ENCODE peak calls at places on chromosomes 6 and 20, in four cellular contexts. V, H, Y and F are unnamed samples.

GRCh38 chr20:2745936-2746635 is 53.5 kb downstream of the EBF4 start:
- DNase-seq in V (no peak), H (no peak), Y (no peak), F (no peak)

GRCh38 chr6:101926149-101926925 is 532.8 kb downstream of the GRIK2 start:
- DNase-seq in V (no peak), H (no peak), Y (no peak), F (no peak)

GRCh38 chr20:5848711-5849505 is 98.7 kb downstream of the SHLD1 start:
- DNase-seq in V (peak; percentile 84), H (peak; percentile 61), Y (no peak), F (peak; percentile 53)

GRCh38 chr6:84422380-84422968 is 195.0 kb upstream of the CEP162 start:
- DNase-seq in V (peak; percentile 18), H (peak; percentile 30), Y (peak; percentile 31), F (peak; percentile 3)

GRCh38 chr6:129606664-129607063 is 103.3 kb downstream of the ARHGAP18 start:
- DNase-seq in V (no peak), H (peak; percentile 68), Y (no peak), F (peak; percentile 58)

GRCh38 chr6:160178271-160178670 is 56.7 kb downstream of the SLC22A1 start:
- DNase-seq in V (no peak), H (no peak), Y (no peak), F (no peak)

GRCh38 chr6:118391086-118391485 is 157.0 kb upstream of the PLN start:
- DNase-seq in V (no peak), H (peak; percentile 25), Y (no peak), F (peak; percentile 16)

GRCh38 chr6:29751480-29751879 is 28.2 kb downstream of the HLA-F start:
- DNase-seq in V (no peak), H (no peak), Y (no peak), F (no peak)

GRCh38 chr20:38224534-38224933 is 36.0 kb downstream of the KIAA1755 start:
- DNase-seq in V (no peak), H (no peak), Y (no peak), F (no peak)

GRCh38 chr20:24672181-24672880 is 202.9 kb downstream of the SYNDIG1 start:
- DNase-seq in V (peak; percentile 64), H (peak; percentile 88), Y (no peak), F (peak; percentile 84)

GRCh38 chr6:89843070-89843469 is 13.4 kb downstream of the CASP8AP2 start:
- DNase-seq in V (peak; percentile 23), H (peak; percentile 64), Y (no peak), F (peak; percentile 49)

GRCh38 chr6:8065519-8065911 is 1.3 kb upstream of the BLOC1S5 start:
- DNase-seq in V (no peak), H (no peak), Y (no peak), F (no peak)

GRCh38 chr20:15327123-15327522 is 989.7 kb upstream of the FLRT3 start:
- DNase-seq in V (no peak), H (no peak), Y (no peak), F (no peak)

GRCh38 chr6:148831064-148831463 is 84.2 kb downstream of the UST start:
- DNase-seq in V (peak; percentile 46), H (no peak), Y (no peak), F (no peak)

GRCh38 chr6:113596907-113597583 is 260.1 kb upstream of the MARCKS start:
- DNase-seq in V (no peak), H (peak; percentile 62), Y (no peak), F (peak; percentile 61)

GRCh38 chr6:74415056-74415455 is 719.1 kb downstream of the CD109 start:
- DNase-seq in V (no peak), H (no peak), Y (no peak), F (no peak)

GRCh38 chr6:35081426-35081851 is 59.7 kb downstream of the TCP11 start:
- DNase-seq in V (no peak), H (peak; percentile 50), Y (no peak), F (peak; percentile 31)
- H3K27ac ChIP-seq in V (no peak overlapping the region), H (no peak overlapping the region), Y (no peak overlapping the region), F (no peak overlapping the region)

DNA sequence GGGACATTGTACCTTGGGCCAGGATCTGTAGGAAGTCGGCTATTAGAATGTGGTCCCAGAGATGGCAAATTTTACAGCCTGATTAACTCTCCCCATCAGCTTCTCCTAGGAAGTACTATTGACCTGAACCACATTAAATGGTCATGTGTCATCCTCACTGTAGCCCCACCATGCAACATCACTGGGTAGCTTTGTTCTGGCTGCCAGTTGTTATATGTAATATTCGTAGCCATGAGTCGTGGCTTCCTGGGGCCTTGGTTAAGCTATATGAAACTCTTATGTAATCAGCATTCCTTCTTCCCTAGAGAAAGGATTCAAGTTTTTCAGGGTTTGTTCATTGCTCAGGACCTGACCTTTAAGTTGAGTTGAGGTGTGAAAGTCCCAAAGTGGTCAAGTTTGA is 125.7 kb downstream of the ANKS1A start:
- DNase-seq in V (peak; percentile 82), H (peak; percentile 24), Y (peak; percentile 6), F (no peak)
- H3K4me1 ChIP-seq in V (peaks cover 20% of the 10 kb centered on the region), H (peaks cover 26% of the 10 kb centered on the region), Y (no peaks in the 10 kb centered on the region), F (peaks cover 17% of the 10 kb centered on the region)

GRCh38 chr20:48703511-48704219 is 124.1 kb downstream of the PREX1 start:
- DNase-seq in V (no peak), H (no peak), Y (no peak), F (no peak)
- H3K36me3 ChIP-seq in V (no peaks in the 10 kb centered on the region), H (no peaks in the 10 kb centered on the region), Y (no peaks in the 10 kb centered on the region), F (no peaks in the 10 kb centered on the region)

GRCh38 chr6:16241321-16241689 is 2.9 kb downstream of the GMPR start:
- DNase-seq in V (no peak), H (no peak), Y (no peak), F (no peak)
- H3K27ac ChIP-seq in V (no peak overlapping the region), H (no peak overlapping the region), Y (no peak overlapping the region), F (no peak overlapping the region)

DNA sequence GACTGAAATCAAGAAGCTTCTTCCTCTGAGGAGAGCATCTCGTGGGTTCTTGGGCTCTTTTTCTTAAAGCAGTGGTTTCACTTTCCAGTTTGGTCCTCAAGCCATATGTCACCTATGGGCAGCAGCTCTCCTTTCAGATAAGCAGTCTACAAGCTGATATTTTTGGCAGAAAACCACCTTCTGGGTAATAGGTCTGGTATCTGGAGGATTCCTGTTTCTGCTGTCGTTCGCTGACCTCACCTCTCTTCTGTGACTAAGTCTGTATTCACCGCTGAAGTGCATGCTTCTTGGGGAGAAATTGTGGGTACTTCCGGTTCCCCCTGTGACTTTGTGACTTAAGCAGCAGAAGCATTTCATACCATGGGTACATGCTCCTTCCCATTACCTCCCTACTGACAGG is 193.6 kb downstream of the EDN1 start:
- DNase-seq in V (peak; percentile 98), H (peak; percentile 99), Y (peak; percentile 77), F (peak; percentile 99)
- H3K4me1 ChIP-seq in V (peaks cover 35% of the 10 kb centered on the region), H (peaks cover 4% of the 10 kb centered on the region), Y (peaks cover 10% of the 10 kb centered on the region), F (peaks cover 25% of the 10 kb centered on the region)

GRCh38 chr6:31533455-31533841 is 4.7 kb downstream of the MCCD1 start:
- DNase-seq in V (no peak), H (no peak), Y (no peak), F (no peak)
- H3K36me3 ChIP-seq in V (peaks cover 80% of the 10 kb centered on the region), H (peaks cover 43% of the 10 kb centered on the region), Y (peaks cover 68% of the 10 kb centered on the region), F (peaks cover 72% of the 10 kb centered on the region)

DNA sequence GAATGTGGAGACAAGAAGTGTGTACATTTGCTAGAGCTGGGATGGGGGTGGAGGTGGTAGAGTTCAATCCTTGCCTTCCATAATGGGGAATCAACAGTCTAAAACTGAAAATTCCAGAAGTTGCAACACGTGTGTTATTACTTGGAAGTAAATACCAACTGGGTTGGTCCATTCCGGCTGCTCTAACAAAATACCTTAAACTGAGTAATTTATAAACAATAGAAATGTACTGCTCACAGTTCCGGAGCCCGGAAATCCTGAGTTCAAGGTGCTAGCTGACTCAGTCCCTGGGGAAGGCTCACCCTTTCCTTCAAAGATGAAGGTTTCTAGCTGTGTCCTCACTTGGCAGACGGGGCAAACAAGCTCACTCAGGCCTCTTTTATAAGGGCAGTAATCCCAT is 59.0 kb downstream of the RIN2 start:
- DNase-seq in V (peak; percentile 99), H (peak; percentile 95), Y (no peak), F (peak; percentile 94)
- H3K27ac ChIP-seq in V (peak overlapping the region; percentile 98), H (peak overlapping the region; percentile 90), Y (no peak overlapping the region), F (peak overlapping the region; percentile 98)

GRCh38 chr20:40717343-40717865 is 28.4 kb upstream of the MAFB start:
- DNase-seq in V (no peak), H (no peak), Y (no peak), F (no peak)

GRCh38 chr20:40715491-40715890 is 26.5 kb upstream of the MAFB start:
- DNase-seq in V (no peak), H (no peak), Y (no peak), F (no peak)

GRCh38 chr20:40718214-40718949 is 29.3 kb upstream of the MAFB start:
- DNase-seq in V (no peak), H (no peak), Y (no peak), F (no peak)

GRCh38 chr20:40720826-40721225 is 31.8 kb upstream of the MAFB start:
- DNase-seq in V (no peak), H (no peak), Y (no peak), F (no peak)

DNA sequence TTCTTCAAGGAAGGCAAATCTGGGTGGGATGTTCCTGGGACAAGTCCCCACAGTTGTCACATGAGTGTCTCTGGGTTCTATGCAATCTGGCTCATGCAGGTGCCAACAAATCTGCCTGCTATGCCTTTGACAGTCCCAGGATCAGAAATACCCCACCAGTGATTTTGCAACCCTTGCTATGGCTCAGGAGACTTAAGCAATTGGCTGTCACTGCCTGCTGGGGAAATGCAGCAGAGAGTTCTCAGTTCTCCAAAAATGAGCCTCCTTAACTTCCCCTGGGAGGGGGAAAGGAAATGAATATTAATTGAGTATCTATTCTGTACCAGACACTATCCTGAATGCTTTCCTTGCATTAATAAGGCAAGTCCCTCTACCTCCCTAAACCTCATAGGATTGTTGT is 30.3 kb upstream of the MAFB start:
- DNase-seq in V (no peak), H (no peak), Y (no peak), F (no peak)
- H3K4me1 ChIP-seq in V (no peaks in the 10 kb centered on the region), H (no peaks in the 10 kb centered on the region), Y (no peaks in the 10 kb centered on the region), F (no peaks in the 10 kb centered on the region)